ENCODE peak calls at places on chromosomes 1 and 21, in four cellular contexts. One of them, this sample, is unnamed.

GRCh38 chr21:42650033-42650370 is 3.4 kb upstream of the PDE9A start:
- DNase-seq in K562: no peak
- DNase-seq in A549: no peak
- DNase-seq in HepG2: no peak
- DNase-seq in this sample: no peak

GRCh38 chr1:6491480-6491962 is at the start of gene PLEKHG5:
- DNase-seq in HepG2: peak; percentile 59
- DNase-seq in A549: peak; percentile 51
- DNase-seq in K562: no peak
- DNase-seq in this sample: no peak

GRCh38 chr1:111161843-111162242 is 21.8 kb downstream of the CEPT1 start:
- DNase-seq in K562: peak; percentile 61
- DNase-seq in HepG2: no peak
- DNase-seq in A549: no peak
- DNase-seq in this sample: no peak

GRCh38 chr1:54784066-54784465 is 17.1 kb downstream of the TTC22 start:
- DNase-seq in K562: no peak
- DNase-seq in HepG2: no peak
- DNase-seq in A549: no peak
- DNase-seq in this sample: no peak

GRCh38 chr1:227356582-227357228 is 38.4 kb upstream of the CDC42BPA start:
- DNase-seq in HepG2: peak; percentile 33
- DNase-seq in K562: no peak
- DNase-seq in A549: peak; percentile 61
- DNase-seq in this sample: peak; percentile 46

GRCh38 chr1:152725261-152725660 is 17.3 kb downstream of the LCE4A start:
- DNase-seq in K562: no peak
- DNase-seq in A549: no peak
- DNase-seq in HepG2: no peak
- DNase-seq in this sample: no peak

GRCh38 chr1:232873931-232874330 is 68.7 kb downstream of the MAP10 start:
- DNase-seq in K562: no peak
- DNase-seq in A549: no peak
- DNase-seq in HepG2: no peak
- DNase-seq in this sample: no peak

GRCh38 chr1:67874501-67875111 is 41.3 kb upstream of the GNG12 start:
- DNase-seq in A549: no peak
- DNase-seq in K562: no peak
- DNase-seq in HepG2: no peak
- DNase-seq in this sample: no peak

GRCh38 chr1:67257173-67257535 is 50.5 kb upstream of the IL12RB2 start:
- DNase-seq in HepG2: no peak
- DNase-seq in K562: no peak
- DNase-seq in A549: no peak
- DNase-seq in this sample: no peak

GRCh38 chr1:229184066-229184465 is 86.8 kb upstream of the RAB4A start:
- DNase-seq in HepG2: no peak
- DNase-seq in K562: no peak
- DNase-seq in A549: no peak
- DNase-seq in this sample: no peak
- TF ChIP-seq NR3C1 in HepG2: no peak
- TF ChIP-seq NR3C1 in K562: no peak
- TF ChIP-seq NR3C1 in A549: no peak
- TF ChIP-seq NR3C1 in this sample: no peak

DNA sequence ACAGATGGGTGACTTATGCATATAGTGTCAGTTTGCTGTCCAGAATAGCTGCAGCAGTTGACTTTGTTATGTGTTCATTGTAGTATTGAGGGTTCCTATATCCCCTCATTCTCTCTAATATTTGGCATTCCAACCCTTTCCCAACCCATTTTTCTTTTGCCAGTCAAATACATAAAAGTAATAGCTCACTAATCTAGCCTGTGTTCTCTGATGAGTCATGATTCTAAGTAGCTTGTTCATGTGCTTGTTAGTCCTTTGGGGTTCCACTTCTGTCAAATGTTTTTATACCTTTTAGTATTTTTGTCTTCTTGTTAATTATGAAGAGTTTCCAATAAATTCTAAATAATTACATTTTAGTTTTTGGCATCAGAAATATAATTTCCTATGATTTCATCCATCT is 99.2 kb upstream of the MROH9 start:
- DNase-seq in K562: no peak
- DNase-seq in HepG2: no peak
- DNase-seq in A549: no peak
- DNase-seq in this sample: no peak
- TF ChIP-seq MAX in K562: no peak
- TF ChIP-seq MAX in HepG2: no peak
- TF ChIP-seq MAX in A549: no peak
- TF ChIP-seq MAX in this sample: no peak

DNA sequence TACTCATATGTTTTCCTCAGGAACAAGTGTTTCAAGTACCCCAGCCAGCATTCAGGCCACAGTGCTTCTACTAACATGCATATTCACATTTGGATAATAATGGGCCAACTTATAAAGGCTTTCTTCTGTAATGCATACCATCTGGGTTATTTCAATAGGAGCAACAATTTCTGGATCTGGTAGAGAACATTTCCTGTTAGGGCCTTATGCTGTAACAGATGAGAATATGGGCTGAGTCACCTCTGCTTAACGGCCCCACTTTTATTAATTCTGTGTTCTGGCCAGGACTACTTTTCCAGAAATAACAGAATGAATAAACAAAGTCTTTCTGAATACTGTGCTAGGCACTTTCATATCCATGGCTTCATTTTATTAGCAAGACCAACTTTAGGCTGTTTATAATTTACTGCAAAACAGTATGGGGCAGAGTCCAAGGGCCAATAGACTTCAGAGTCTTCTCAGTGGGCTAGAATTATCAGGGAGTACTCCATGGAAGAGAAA is 7.9 kb upstream of the SSX2IP start:
- DNase-seq in HepG2: no peak
- DNase-seq in K562: no peak
- DNase-seq in A549: no peak
- DNase-seq in this sample: no peak
- TF ChIP-seq NR3C1 in HepG2: no peak
- TF ChIP-seq NR3C1 in K562: no peak
- TF ChIP-seq NR3C1 in A549: no peak
- TF ChIP-seq NR3C1 in this sample: no peak

GRCh38 chr1:80896957-80897356 is 903.8 kb upstream of the ADGRL2 start:
- DNase-seq in HepG2: no peak
- DNase-seq in A549: no peak
- DNase-seq in K562: no peak
- DNase-seq in this sample: no peak
- TF ChIP-seq MAX in HepG2: no peak
- TF ChIP-seq MAX in A549: no peak
- TF ChIP-seq MAX in K562: no peak
- TF ChIP-seq MAX in this sample: no peak

GRCh38 chr21:31254131-31254530 is 89.9 kb downstream of the TIAM1 start:
- DNase-seq in HepG2: no peak
- DNase-seq in K562: no peak
- DNase-seq in A549: no peak
- DNase-seq in this sample: no peak

GRCh38 chr21:31251686-31252085 is 92.4 kb downstream of the TIAM1 start:
- DNase-seq in K562: no peak
- DNase-seq in A549: no peak
- DNase-seq in HepG2: no peak
- DNase-seq in this sample: no peak

GRCh38 chr21:31252091-31252490 is 92.0 kb downstream of the TIAM1 start:
- DNase-seq in A549: no peak
- DNase-seq in HepG2: no peak
- DNase-seq in K562: no peak
- DNase-seq in this sample: no peak

GRCh38 chr21:31253684-31254083 is 90.4 kb downstream of the TIAM1 start:
- DNase-seq in HepG2: no peak
- DNase-seq in A549: no peak
- DNase-seq in K562: no peak
- DNase-seq in this sample: no peak

GRCh38 chr21:31252611-31253010 is 91.5 kb downstream of the TIAM1 start:
- DNase-seq in HepG2: no peak
- DNase-seq in K562: no peak
- DNase-seq in A549: no peak
- DNase-seq in this sample: no peak
- TF ChIP-seq NR3C1 in HepG2: no peak
- TF ChIP-seq NR3C1 in K562: no peak
- TF ChIP-seq NR3C1 in A549: no peak
- TF ChIP-seq NR3C1 in this sample: no peak

DNA sequence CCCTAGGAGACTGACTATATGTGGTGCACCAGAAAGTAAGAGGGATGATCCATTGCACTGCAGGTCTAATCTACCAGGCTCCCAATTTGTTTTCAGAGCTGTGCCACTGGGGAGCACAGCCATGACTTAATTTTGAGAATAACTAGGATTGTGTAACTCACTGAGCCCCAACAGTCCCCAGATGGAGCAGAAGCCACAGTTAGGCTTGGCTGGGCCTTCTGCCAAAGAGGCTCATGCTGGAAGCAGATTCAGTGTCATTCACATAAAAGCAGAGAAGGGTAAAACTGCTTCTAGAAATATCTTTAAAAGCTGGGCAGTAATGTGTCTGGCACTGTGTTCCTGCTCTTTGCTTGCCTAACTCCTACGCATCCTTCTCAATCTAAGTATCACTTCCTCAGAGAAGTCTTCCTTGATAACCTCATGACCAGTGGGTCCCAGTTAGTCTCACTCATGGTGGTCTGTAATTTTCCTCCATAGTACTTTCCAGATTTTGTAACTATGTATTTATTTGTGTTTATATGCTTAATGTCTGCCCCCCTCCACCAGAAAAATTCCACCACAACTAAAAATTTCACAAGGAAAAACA is 20.3 kb downstream of the STK40 start:
- DNase-seq in A549: no peak
- DNase-seq in HepG2: no peak
- DNase-seq in K562: no peak
- DNase-seq in this sample: no peak
- TF ChIP-seq MAX in A549: no peak
- TF ChIP-seq MAX in HepG2: no peak
- TF ChIP-seq MAX in K562: no peak
- TF ChIP-seq MAX in this sample: no peak

DNA sequence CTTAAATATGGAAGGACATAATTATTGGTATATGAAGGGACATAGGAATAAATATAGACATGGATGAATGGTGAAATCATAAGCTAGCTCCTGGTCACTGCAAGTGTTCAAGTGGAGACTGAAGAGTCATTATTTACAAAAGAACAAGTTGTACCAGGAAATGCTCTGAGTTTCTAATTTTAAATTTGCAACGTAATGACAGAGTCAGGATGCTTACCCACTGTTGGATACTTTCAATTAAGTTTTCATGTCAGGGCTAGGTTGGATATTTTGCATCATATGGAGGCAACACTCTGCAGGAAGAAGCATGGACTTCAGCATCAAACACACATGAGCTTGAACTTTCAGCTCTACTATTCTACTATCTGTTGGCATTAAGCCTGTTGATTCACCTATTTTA is 499.6 kb upstream of the C1orf87 start:
- DNase-seq in K562: no peak
- DNase-seq in A549: peak; percentile 4
- DNase-seq in HepG2: no peak
- DNase-seq in this sample: no peak
- TF ChIP-seq NR3C1 in K562: no peak
- TF ChIP-seq NR3C1 in A549: no peak
- TF ChIP-seq NR3C1 in HepG2: no peak
- TF ChIP-seq NR3C1 in this sample: no peak

This sample was measured in WTC11.